ENCODE peak calls at places on chromosomes 16 and 17, in four cellular contexts. C is effector memory CD4-positive, alpha-beta T cell; Q is lung; H is adrenal gland. T is an unnamed sample.
A peak's percentile ranks its signal among the peaks of the same experiment; 100 is the strongest.

GRCh38 chr17:43367588-43368242 is 31.1 kb upstream of the ARL4D start:
- DNase-seq in H (no peak), Q (no peak), C (no peak), T (no peak)

GRCh38 chr16:51034481-51035109 is 116.5 kb downstream of the SALL1 start:
- DNase-seq in Q (no peak), H (no peak), C (no peak), T (no peak)

GRCh38 chr17:29041091-29041490 is 1.9 kb upstream of the PIPOX start:
- DNase-seq in C (no peak), Q (no peak), H (no peak), T (no peak)

GRCh38 chr16:27729516-27730304 is 179.8 kb downstream of the KATNIP start:
- DNase-seq in H (no peak), C (no peak), Q (peak; percentile 32), T (no peak)

GRCh38 chr16:68200120-68200783 is 35.7 kb downstream of the ESRP2 start:
- DNase-seq in H (no peak), C (no peak), Q (no peak), T (no peak)

GRCh38 chr17:7716299-7716886 is 1.2 kb upstream of the DNAH2 start:
- DNase-seq in Q (no peak), H (no peak), C (no peak), T (no peak)

GRCh38 chr17:46020023-46020735 is 21.1 kb downstream of the STH start:
- DNase-seq in Q (no peak), H (no peak), C (peak; percentile 44), T (no peak)

GRCh38 chr16:79042886-79043285 is 557.7 kb downstream of the MAF start:
- DNase-seq in H (no peak), C (peak; percentile 13), Q (no peak), T (no peak)

GRCh38 chr16:85187002-85187401 is 74.7 kb upstream of the CIBAR2 start:
- DNase-seq in H (peak; percentile 87), C (no peak), Q (no peak), T (peak; percentile 83)

GRCh38 chr17:55463600-55463999 is 42.0 kb upstream of the MMD start:
- DNase-seq in C (no peak), H (no peak), Q (no peak), T (no peak)

GRCh38 chr17:68222586-68222985 is 25.3 kb upstream of the AMZ2 start:
- DNase-seq in Q (no peak), H (no peak), C (no peak), T (peak; percentile 33)

GRCh38 chr16:23979426-23979825 is 143.6 kb downstream of the PRKCB start:
- DNase-seq in C (no peak), H (no peak), Q (no peak), T (no peak)

GRCh38 chr17:57109393-57110151 is 24.5 kb downstream of the AKAP1 start:
- DNase-seq in Q (no peak), C (no peak), H (no peak), T (no peak)

GRCh38 chr17:73471924-73472323 is 160.1 kb upstream of the CDC42EP4 start:
- DNase-seq in H (no peak), Q (no peak), C (no peak), T (no peak)

GRCh38 chr17:4560837-4561241 is 462 bp upstream of the GGT6 start:
- DNase-seq in C (no peak), Q (no peak), H (peak; percentile 59), T (no peak)

GRCh38 chr16:52364500-52364899 is 182.4 kb downstream of the TOX3 start:
- DNase-seq in Q (no peak), H (no peak), C (no peak), T (no peak)

GRCh38 chr17:46002311-46002972 is 3.4 kb downstream of the STH start:
- DNase-seq in C (peak; percentile 49), Q (peak; percentile 67), H (peak; percentile 57), T (peak; percentile 86)

GRCh38 chr16:27318399-27319256 is 4.9 kb downstream of the IL4R start:
- DNase-seq in H (peak; percentile 38), C (peak; percentile 6), Q (peak; percentile 64), T (peak; percentile 22)

GRCh38 chr17:17382060-17382449 is 78.9 kb downstream of the NT5M start:
- DNase-seq in C (no peak), Q (no peak), H (no peak), T (no peak)

GRCh38 chr16:64122177-64122576 is 999.7 kb downstream of the CDH11 start:
- DNase-seq in H (no peak), C (no peak), Q (no peak), T (no peak)

GRCh38 chr16:19005561-19006445 is 22.1 kb downstream of the TMC7 start:
- DNase-seq in H (no peak), Q (no peak), C (no peak), T (no peak)

GRCh38 chr16:1491327-1491726 is 1.8 kb upstream of the TELO2 start:
- DNase-seq in H (no peak), C (no peak), Q (no peak), T (no peak)

GRCh38 chr16:19169081-19169639 is 1.1 kb downstream of the SYT17 start:
- DNase-seq in Q (no peak), H (no peak), C (no peak), T (no peak)

GRCh38 chr16:86316967-86317616 is 193.2 kb upstream of the FOXF1 start:
- DNase-seq in H (no peak), Q (no peak), C (no peak), T (no peak)

GRCh38 chr16:75263963-75264445 is 12.6 kb upstream of the BCAR1 start:
- DNase-seq in H (peak; percentile 92), C (no peak), Q (no peak), T (peak; percentile 55)

GRCh38 chr17:48048321-48049140 is at the start of gene NFE2L1:
- DNase-seq in H (peak; percentile 95), C (no peak), Q (peak; percentile 94), T (peak; percentile 69)

GRCh38 chr17:45184144-45184543 is 22.5 kb downstream of the HEXIM2 start:
- DNase-seq in C (no peak), Q (no peak), H (no peak), T (no peak)

DNA sequence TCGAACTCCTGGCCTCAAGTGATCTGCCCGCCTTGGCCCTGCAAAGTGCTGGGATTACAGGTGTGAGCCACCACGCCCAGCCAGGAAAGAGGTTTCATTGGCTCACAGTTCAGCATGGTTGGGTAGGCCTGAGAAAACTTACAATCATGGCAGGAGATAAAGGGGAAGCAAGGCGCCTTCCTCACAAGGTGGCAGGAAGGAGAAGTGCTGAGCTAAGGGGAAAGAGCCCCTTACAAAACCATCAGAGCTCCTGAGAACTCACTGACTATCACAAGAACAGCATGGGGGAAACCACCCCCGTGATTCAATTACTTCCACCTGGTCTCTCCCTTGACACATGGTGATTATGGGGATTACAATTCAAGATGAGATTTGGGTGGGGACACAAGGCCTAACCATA is 411.7 kb upstream of the ZFHX3 start:
- DNase-seq in C (no peak), H (no peak), Q (no peak), T (no peak)
- H3K27ac ChIP-seq in C (no peak overlapping the region), H (no peak overlapping the region), Q (no peak overlapping the region), T (no peak overlapping the region)

DNA sequence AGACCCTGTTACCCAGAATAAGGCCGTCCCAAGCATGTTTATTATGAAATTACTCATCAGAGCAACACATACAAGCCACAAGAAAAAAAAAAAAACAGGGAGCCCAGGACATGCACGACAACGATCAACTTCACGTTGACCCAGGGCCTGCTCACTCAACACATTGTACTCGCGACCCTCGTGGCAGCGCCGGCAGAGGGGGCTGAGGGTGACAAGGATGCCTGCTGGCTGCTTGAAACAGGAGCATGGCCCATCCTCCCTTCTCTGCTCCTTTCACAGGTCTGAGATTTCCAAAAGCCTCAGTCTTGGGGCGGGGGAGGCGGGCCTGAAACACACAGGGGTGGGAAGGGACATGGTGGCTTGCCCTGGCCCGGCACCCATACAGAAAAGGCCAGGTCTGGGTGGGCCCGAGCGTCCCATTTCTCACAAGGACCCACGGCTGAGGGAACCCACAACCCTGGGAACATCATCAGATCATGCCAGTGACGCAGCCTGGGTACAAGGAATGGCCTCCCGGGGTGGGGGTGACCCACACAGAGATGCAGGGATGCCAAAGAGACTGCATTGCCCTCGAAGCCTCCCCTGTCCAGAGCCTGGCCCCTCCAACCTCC is 21.1 kb upstream of the C16orf95 start:
- DNase-seq in Q (no peak), H (no peak), C (no peak), T (no peak)
- H3K36me3 ChIP-seq in Q (no peaks in the 10 kb centered on the region), H (no peaks in the 10 kb centered on the region), C (peaks cover 62% of the 10 kb centered on the region), T (peaks cover 78% of the 10 kb centered on the region)

DNA sequence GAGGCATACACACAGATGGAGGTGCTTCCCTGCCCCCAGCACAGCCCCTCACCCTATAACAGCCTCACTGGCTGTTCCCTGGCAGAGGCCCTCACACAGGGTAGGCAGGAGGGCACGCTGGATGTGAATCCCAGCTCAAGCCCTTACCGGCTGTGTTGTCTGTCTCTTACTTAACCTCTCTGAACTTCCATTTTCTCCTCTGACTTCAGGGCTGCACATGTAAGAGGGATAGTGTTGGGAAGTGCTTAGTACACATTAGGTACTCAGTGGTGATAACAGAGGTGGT is 24.6 kb upstream of the EIF1 start:
- DNase-seq in C (no peak), Q (no peak), H (no peak), T (no peak)
- H3K27ac ChIP-seq in C (no peak overlapping the region), Q (no peak overlapping the region), H (no peak overlapping the region), T (no peak overlapping the region)

GRCh38 chr17:40410082-40410481 is 7.6 kb downstream of the TOP2A start:
- DNase-seq in H (no peak), Q (no peak), C (no peak), T (no peak)
- H3K36me3 ChIP-seq in H (no peaks in the 10 kb centered on the region), Q (no peaks in the 10 kb centered on the region), C (no peaks in the 10 kb centered on the region), T (no peaks in the 10 kb centered on the region)

GRCh38 chr16:13325396-13325795 is 424.0 kb downstream of the SHISA9 start:
- DNase-seq in H (no peak), Q (no peak), C (no peak), T (no peak)

GRCh38 chr16:13324861-13325260 is 423.5 kb downstream of the SHISA9 start:
- DNase-seq in Q (no peak), C (no peak), H (no peak), T (no peak)

GRCh38 chr16:13322357-13322756 is 421.0 kb downstream of the SHISA9 start:
- DNase-seq in H (no peak), Q (no peak), C (no peak), T (no peak)
- H3K27ac ChIP-seq in H (no peak overlapping the region), Q (no peak overlapping the region), C (no peak overlapping the region), T (no peak overlapping the region)

GRCh38 chr16:11721781-11722467 is 20.7 kb downstream of the TXNDC11 start:
- DNase-seq in C (no peak), Q (no peak), H (no peak), T (no peak)

GRCh38 chr16:11722468-11722808 is 20.2 kb downstream of the TXNDC11 start:
- DNase-seq in H (no peak), C (no peak), Q (no peak), T (no peak)

GRCh38 chr16:11727945-11728543 is 14.6 kb downstream of the TXNDC11 start:
- DNase-seq in H (no peak), Q (no peak), C (no peak), T (no peak)

GRCh38 chr16:11726008-11726407 is 16.6 kb downstream of the TXNDC11 start:
- DNase-seq in H (no peak), C (no peak), Q (peak; percentile 59), T (no peak)

DNA sequence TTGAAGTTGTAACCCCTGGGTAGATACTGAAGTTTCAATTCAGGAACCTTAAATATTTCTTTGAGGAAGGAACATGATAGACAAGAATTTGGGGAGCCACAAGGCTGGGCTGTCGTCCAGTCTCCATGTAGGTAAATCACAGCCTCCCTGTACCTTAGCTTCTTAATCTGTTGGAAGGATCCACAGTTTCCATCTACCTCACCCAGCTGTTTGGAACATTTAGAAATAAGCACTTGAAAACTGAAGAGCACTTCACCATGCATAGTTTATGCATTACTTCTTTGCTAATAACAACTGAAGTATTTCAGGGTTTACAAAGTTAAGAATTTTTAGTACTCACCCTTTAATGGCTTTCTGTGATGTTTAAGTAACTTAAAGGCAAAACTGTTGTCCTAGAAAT is 17.2 kb downstream of the TXNDC11 start:
- DNase-seq in H (no peak), Q (no peak), C (no peak), T (no peak)
- H3K36me3 ChIP-seq in H (no peaks in the 10 kb centered on the region), Q (peaks cover 25% of the 10 kb centered on the region), C (peaks cover 46% of the 10 kb centered on the region), T (peaks cover 44% of the 10 kb centered on the region)

T was measured in ascending aorta.